ENCODE peak calls at places on chromosomes 11 and 22, in four cellular contexts. E is activated CD8-positive, alpha-beta memory T cell treated with anti-CD3 and anti-CD28 coated beads for 24 hours; U is cardiac muscle cell; P is NCI-H187. Q is an unnamed sample.

GRCh38 chr11:117513666-117514065 is 186.0 kb downstream of the CEP164 start:
- DNase-seq in E (no peak), U (no peak), P (no peak), Q (no peak)

GRCh38 chr22:28187612-28188011 is 268.6 kb upstream of the PITPNB start:
- DNase-seq in P (no peak), E (no peak), U (no peak), Q (no peak)

GRCh38 chr11:44760917-44761545 is 34.3 kb downstream of the TSPAN18 start:
- DNase-seq in P (no peak), U (peak), E (no peak), Q (no peak)

GRCh38 chr11:72676874-72677341 is 2.7 kb upstream of the PDE2A start:
- DNase-seq in P (no peak), E (peak), U (peak), Q (peak)

GRCh38 chr22:49969751-49970527 is 9.4 kb downstream of the PIM3 start:
- DNase-seq in P (no peak), E (no peak), U (no peak), Q (peak)

GRCh38 chr22:49979587-49980264 is 19.2 kb downstream of the PIM3 start:
- DNase-seq in E (peak), P (no peak), U (peak), Q (no peak)

GRCh38 chr22:23817146-23817545 is 21.7 kb downstream of the DERL3 start:
- DNase-seq in P (no peak), E (no peak), U (no peak), Q (no peak)

GRCh38 chr11:13126430-13126829 is 117.3 kb downstream of the RASSF10 start:
- DNase-seq in U (peak), E (no peak), P (peak), Q (no peak)

GRCh38 chr11:108958446-108959123 is 293.7 kb downstream of the DDX10 start:
- DNase-seq in E (no peak), U (peak), P (no peak), Q (no peak)

GRCh38 chr11:128116447-128117240 is 470.7 kb downstream of the ETS1 start:
- DNase-seq in U (peak), P (no peak), E (no peak), Q (no peak)

GRCh38 chr11:45994421-45995341 is 72.2 kb downstream of the LARGE2 start:
- DNase-seq in E (no peak), U (peak), P (no peak), Q (no peak)

GRCh38 chr11:106988151-106988806 is 30.0 kb downstream of the GUCY1A2 start:
- DNase-seq in P (no peak), U (peak), E (no peak), Q (no peak)

GRCh38 chr22:39252461-39253391 is 7.9 kb upstream of the PDGFB start:
- DNase-seq in E (no peak), P (no peak), U (no peak), Q (no peak)

GRCh38 chr22:21020802-21021429 is 6.0 kb downstream of the P2RX6 start:
- DNase-seq in E (no peak), P (no peak), U (peak), Q (no peak)

Q was measured in neural crest cell.